ENCODE peak calls at places on chromosomes 6 and 20, in eight cellular contexts. One of them, this sample, is unnamed.

GRCh38 chr6:20025681-20026080 is 186.6 kb downstream of the MBOAT1 start:
- DNase-seq in RPMI8226: no peak
- DNase-seq in effector memory CD4-positive, alpha-beta T cell: no peak
- DNase-seq in left ventricle myocardium inferior: no peak
- DNase-seq in AG04449: no peak
- DNase-seq in Right ventricle myocardium superior: no peak
- DNase-seq in NCI-H1092: no peak
- DNase-seq in fibroblast of the conjunctiva: no peak
- DNase-seq in this sample: no peak

GRCh38 chr6:35165630-35166071 is 24.5 kb upstream of the TCP11 start:
- DNase-seq in RPMI8226: no peak
- DNase-seq in effector memory CD4-positive, alpha-beta T cell: no peak
- DNase-seq in left ventricle myocardium inferior: no peak
- DNase-seq in AG04449: no peak
- DNase-seq in Right ventricle myocardium superior: no peak
- DNase-seq in NCI-H1092: no peak
- DNase-seq in fibroblast of the conjunctiva: no peak
- DNase-seq in this sample: no peak

GRCh38 chr6:158619922-158620801 is 24.4 kb downstream of the DYNLT1 start:
- DNase-seq in RPMI8226: no peak
- DNase-seq in effector memory CD4-positive, alpha-beta T cell: no peak
- DNase-seq in left ventricle myocardium inferior: no peak
- DNase-seq in AG04449: no peak
- DNase-seq in Right ventricle myocardium superior: no peak
- DNase-seq in NCI-H1092: no peak
- DNase-seq in fibroblast of the conjunctiva: no peak
- DNase-seq in this sample: no peak

GRCh38 chr6:136923116-136923953 is 1.2 kb downstream of the SLC35D3 start:
- DNase-seq in RPMI8226: no peak
- DNase-seq in effector memory CD4-positive, alpha-beta T cell: no peak
- DNase-seq in left ventricle myocardium inferior: no peak
- DNase-seq in AG04449: no peak
- DNase-seq in Right ventricle myocardium superior: no peak
- DNase-seq in NCI-H1092: peak
- DNase-seq in fibroblast of the conjunctiva: no peak
- DNase-seq in this sample: no peak

GRCh38 chr6:128712898-128713297 is 170.0 kb upstream of the LAMA2 start:
- DNase-seq in RPMI8226: peak
- DNase-seq in effector memory CD4-positive, alpha-beta T cell: no peak
- DNase-seq in left ventricle myocardium inferior: no peak
- DNase-seq in AG04449: no peak
- DNase-seq in Right ventricle myocardium superior: no peak
- DNase-seq in NCI-H1092: no peak
- DNase-seq in fibroblast of the conjunctiva: no peak
- DNase-seq in this sample: no peak

GRCh38 chr6:21587182-21587924 is 6.2 kb upstream of the SOX4 start:
- DNase-seq in RPMI8226: peak
- DNase-seq in effector memory CD4-positive, alpha-beta T cell: no peak
- DNase-seq in left ventricle myocardium inferior: peak
- DNase-seq in AG04449: no peak
- DNase-seq in Right ventricle myocardium superior: peak
- DNase-seq in NCI-H1092: peak
- DNase-seq in fibroblast of the conjunctiva: no peak
- DNase-seq in this sample: peak

GRCh38 chr20:62461157-62461556 is 14.6 kb downstream of the GATA5 start:
- DNase-seq in RPMI8226: peak
- DNase-seq in effector memory CD4-positive, alpha-beta T cell: no peak
- DNase-seq in left ventricle myocardium inferior: peak
- DNase-seq in AG04449: no peak
- DNase-seq in Right ventricle myocardium superior: peak
- DNase-seq in NCI-H1092: no peak
- DNase-seq in fibroblast of the conjunctiva: no peak
- DNase-seq in this sample: no peak

GRCh38 chr6:167479967-167480653 is 155.2 kb downstream of the TTLL2 start:
- DNase-seq in RPMI8226: no peak
- DNase-seq in effector memory CD4-positive, alpha-beta T cell: no peak
- DNase-seq in left ventricle myocardium inferior: no peak
- DNase-seq in AG04449: no peak
- DNase-seq in Right ventricle myocardium superior: peak
- DNase-seq in NCI-H1092: no peak
- DNase-seq in fibroblast of the conjunctiva: no peak
- DNase-seq in this sample: no peak

GRCh38 chr6:8579372-8579771 is 144.0 kb upstream of the SLC35B3 start:
- DNase-seq in RPMI8226: no peak
- DNase-seq in effector memory CD4-positive, alpha-beta T cell: no peak
- DNase-seq in left ventricle myocardium inferior: no peak
- DNase-seq in AG04449: no peak
- DNase-seq in Right ventricle myocardium superior: no peak
- DNase-seq in NCI-H1092: no peak
- DNase-seq in fibroblast of the conjunctiva: no peak
- DNase-seq in this sample: no peak

GRCh38 chr20:9945406-9945805 is 89.4 kb upstream of the ANKEF1 start:
- DNase-seq in RPMI8226: no peak
- DNase-seq in effector memory CD4-positive, alpha-beta T cell: no peak
- DNase-seq in left ventricle myocardium inferior: no peak
- DNase-seq in AG04449: no peak
- DNase-seq in Right ventricle myocardium superior: no peak
- DNase-seq in NCI-H1092: no peak
- DNase-seq in fibroblast of the conjunctiva: no peak
- DNase-seq in this sample: no peak

GRCh38 chr20:50136822-50137599 is 16.5 kb downstream of the PEDS1 start:
- DNase-seq in RPMI8226: no peak
- DNase-seq in effector memory CD4-positive, alpha-beta T cell: no peak
- DNase-seq in left ventricle myocardium inferior: no peak
- DNase-seq in AG04449: no peak
- DNase-seq in Right ventricle myocardium superior: no peak
- DNase-seq in NCI-H1092: no peak
- DNase-seq in fibroblast of the conjunctiva: no peak
- DNase-seq in this sample: no peak

GRCh38 chr6:126540161-126540560 is 200.2 kb downstream of the CENPW start:
- DNase-seq in RPMI8226: no peak
- DNase-seq in effector memory CD4-positive, alpha-beta T cell: no peak
- DNase-seq in left ventricle myocardium inferior: no peak
- DNase-seq in AG04449: no peak
- DNase-seq in Right ventricle myocardium superior: no peak
- DNase-seq in NCI-H1092: no peak
- DNase-seq in fibroblast of the conjunctiva: no peak
- DNase-seq in this sample: no peak

GRCh38 chr6:5936140-5936539 is 70.6 kb downstream of the NRN1 start:
- DNase-seq in RPMI8226: no peak
- DNase-seq in effector memory CD4-positive, alpha-beta T cell: no peak
- DNase-seq in left ventricle myocardium inferior: no peak
- DNase-seq in AG04449: no peak
- DNase-seq in Right ventricle myocardium superior: no peak
- DNase-seq in NCI-H1092: no peak
- DNase-seq in fibroblast of the conjunctiva: no peak
- DNase-seq in this sample: no peak

GRCh38 chr6:160077526-160077925 is 44.1 kb upstream of the SLC22A1 start:
- DNase-seq in RPMI8226: no peak
- DNase-seq in effector memory CD4-positive, alpha-beta T cell: no peak
- DNase-seq in left ventricle myocardium inferior: no peak
- DNase-seq in AG04449: peak
- DNase-seq in Right ventricle myocardium superior: no peak
- DNase-seq in NCI-H1092: no peak
- DNase-seq in fibroblast of the conjunctiva: no peak
- DNase-seq in this sample: no peak

GRCh38 chr6:46901747-46902362 is 19.9 kb downstream of the ADGRF5 start:
- DNase-seq in RPMI8226: no peak
- DNase-seq in effector memory CD4-positive, alpha-beta T cell: no peak
- DNase-seq in left ventricle myocardium inferior: no peak
- DNase-seq in AG04449: no peak
- DNase-seq in Right ventricle myocardium superior: no peak
- DNase-seq in NCI-H1092: no peak
- DNase-seq in fibroblast of the conjunctiva: no peak
- DNase-seq in this sample: no peak

GRCh38 chr20:45945678-45946148 is 11.2 kb downstream of the PCIF1 start:
- DNase-seq in RPMI8226: no peak
- DNase-seq in effector memory CD4-positive, alpha-beta T cell: no peak
- DNase-seq in left ventricle myocardium inferior: no peak
- DNase-seq in AG04449: no peak
- DNase-seq in Right ventricle myocardium superior: no peak
- DNase-seq in NCI-H1092: no peak
- DNase-seq in fibroblast of the conjunctiva: no peak
- DNase-seq in this sample: no peak

GRCh38 chr20:45373353-45374100 is 4.6 kb downstream of the TP53TG5 start:
- DNase-seq in RPMI8226: peak
- DNase-seq in effector memory CD4-positive, alpha-beta T cell: peak
- DNase-seq in left ventricle myocardium inferior: peak
- DNase-seq in AG04449: no peak
- DNase-seq in Right ventricle myocardium superior: peak
- DNase-seq in NCI-H1092: peak
- DNase-seq in fibroblast of the conjunctiva: peak
- DNase-seq in this sample: peak

GRCh38 chr6:127186889-127187288 is 68.4 kb downstream of the RSPO3 start:
- DNase-seq in RPMI8226: peak
- DNase-seq in effector memory CD4-positive, alpha-beta T cell: peak
- DNase-seq in left ventricle myocardium inferior: peak
- DNase-seq in AG04449: no peak
- DNase-seq in Right ventricle myocardium superior: peak
- DNase-seq in NCI-H1092: no peak
- DNase-seq in fibroblast of the conjunctiva: no peak
- DNase-seq in this sample: peak

GRCh38 chr20:62122659-62123449 is 579 bp downstream of the LSM14B start:
- DNase-seq in RPMI8226: peak
- DNase-seq in effector memory CD4-positive, alpha-beta T cell: no peak
- DNase-seq in left ventricle myocardium inferior: no peak
- DNase-seq in AG04449: no peak
- DNase-seq in Right ventricle myocardium superior: no peak
- DNase-seq in NCI-H1092: peak
- DNase-seq in fibroblast of the conjunctiva: peak
- DNase-seq in this sample: peak

GRCh38 chr6:14784596-14785360 is 461.1 kb upstream of the JARID2 start:
- DNase-seq in RPMI8226: peak
- DNase-seq in effector memory CD4-positive, alpha-beta T cell: no peak
- DNase-seq in left ventricle myocardium inferior: no peak
- DNase-seq in AG04449: no peak
- DNase-seq in Right ventricle myocardium superior: no peak
- DNase-seq in NCI-H1092: no peak
- DNase-seq in fibroblast of the conjunctiva: no peak
- DNase-seq in this sample: peak

GRCh38 chr6:43933111-43933885 is 163.3 kb downstream of the VEGFA start:
- DNase-seq in RPMI8226: no peak
- DNase-seq in effector memory CD4-positive, alpha-beta T cell: no peak
- DNase-seq in left ventricle myocardium inferior: peak
- DNase-seq in AG04449: no peak
- DNase-seq in Right ventricle myocardium superior: no peak
- DNase-seq in NCI-H1092: no peak
- DNase-seq in fibroblast of the conjunctiva: no peak
- DNase-seq in this sample: no peak

GRCh38 chr6:1312444-1313363 is 806 bp downstream of the FOXQ1 start:
- DNase-seq in RPMI8226: no peak
- DNase-seq in effector memory CD4-positive, alpha-beta T cell: no peak
- DNase-seq in left ventricle myocardium inferior: no peak
- DNase-seq in AG04449: no peak
- DNase-seq in Right ventricle myocardium superior: no peak
- DNase-seq in NCI-H1092: no peak
- DNase-seq in fibroblast of the conjunctiva: no peak
- DNase-seq in this sample: no peak

GRCh38 chr6:75676377-75676776 is 72.7 kb upstream of the MYO6 start:
- DNase-seq in RPMI8226: no peak
- DNase-seq in effector memory CD4-positive, alpha-beta T cell: no peak
- DNase-seq in left ventricle myocardium inferior: no peak
- DNase-seq in AG04449: no peak
- DNase-seq in Right ventricle myocardium superior: no peak
- DNase-seq in NCI-H1092: no peak
- DNase-seq in fibroblast of the conjunctiva: no peak
- DNase-seq in this sample: no peak

GRCh38 chr20:13173201-13173600 is 47.9 kb upstream of the ISM1 start:
- DNase-seq in RPMI8226: no peak
- DNase-seq in effector memory CD4-positive, alpha-beta T cell: no peak
- DNase-seq in left ventricle myocardium inferior: no peak
- DNase-seq in AG04449: no peak
- DNase-seq in Right ventricle myocardium superior: no peak
- DNase-seq in NCI-H1092: no peak
- DNase-seq in fibroblast of the conjunctiva: no peak
- DNase-seq in this sample: no peak

GRCh38 chr6:39313526-39314272 is 520 bp downstream of the KCNK17 start:
- DNase-seq in RPMI8226: no peak
- DNase-seq in effector memory CD4-positive, alpha-beta T cell: no peak
- DNase-seq in left ventricle myocardium inferior: no peak
- DNase-seq in AG04449: no peak
- DNase-seq in Right ventricle myocardium superior: no peak
- DNase-seq in NCI-H1092: no peak
- DNase-seq in fibroblast of the conjunctiva: no peak
- DNase-seq in this sample: no peak

GRCh38 chr20:21640556-21640955 is 64.9 kb upstream of the PAX1 start:
- DNase-seq in RPMI8226: peak
- DNase-seq in effector memory CD4-positive, alpha-beta T cell: no peak
- DNase-seq in left ventricle myocardium inferior: no peak
- DNase-seq in AG04449: no peak
- DNase-seq in Right ventricle myocardium superior: no peak
- DNase-seq in NCI-H1092: peak
- DNase-seq in fibroblast of the conjunctiva: no peak
- DNase-seq in this sample: peak

This sample was measured in MM.1S.